ENCODE peak calls at places on chromosomes 1 and 21, in seven cellular contexts. L is cardiac fibroblast; B is iPS DF 6.9; A is GM12865; D is dermis blood vessel endothelial cell; U is stimulated activated CD4-positive, alpha-beta T cell treated with anti-CD3 and anti-CD28 coated beads, Interleukin-12 subunit alpha, Interleukin-12 subunit beta, amount 100 ng/mL, for 4 hours; M is stimulated activated CD8-positive, alpha-beta memory T cell treated with anti-CD3 and anti-CD28 coated beads, Interleukin-4, amount 100 ng/mL, for 24 hours. Q is an unnamed sample.

GRCh38 chr21:44880762-44881585 is 7.5 kb upstream of the PTTG1IP start:
- DNase-seq in L (peak; percentile 85), B (no peak), A (peak; percentile 37), D (peak; percentile 92), U (no peak), M (no peak), Q (no peak)

GRCh38 chr1:59355361-59355760 is 58.5 kb downstream of the FGGY start:
- DNase-seq in L (no peak), B (no peak), A (peak; percentile 16), D (no peak), U (no peak), M (no peak), Q (no peak)

GRCh38 chr1:21192284-21192683 is 15.6 kb upstream of the EIF4G3 start:
- DNase-seq in L (no peak), B (no peak), A (no peak), D (peak; percentile 77), U (no peak), M (no peak), Q (no peak)

GRCh38 chr1:236143104-236143948 is 987 bp downstream of the GPR137B start:
- DNase-seq in L (peak; percentile 80), B (no peak), A (no peak), D (peak; percentile 27), U (peak; percentile 15), M (no peak), Q (peak; percentile 71)

GRCh38 chr1:41783189-41783639 is 135.5 kb downstream of the HIVEP3 start:
- DNase-seq in L (peak; percentile 82), B (no peak), A (no peak), D (peak; percentile 60), U (peak; percentile 43), M (no peak), Q (no peak)

GRCh38 chr1:69271569-69271968 is 296.2 kb upstream of the LRRC7 start:
- DNase-seq in L (no peak), B (no peak), A (no peak), D (no peak), U (no peak), M (no peak), Q (no peak)

GRCh38 chr1:173332026-173332425 is 124.9 kb upstream of the TNFSF4 start:
- DNase-seq in L (peak; percentile 87), B (no peak), A (peak; percentile 35), D (no peak), U (no peak), M (no peak), Q (no peak)

GRCh38 chr1:116328671-116329070 is 44.4 kb upstream of the ATP1A1 start:
- DNase-seq in L (no peak), B (no peak), A (no peak), D (no peak), U (no peak), M (no peak), Q (no peak)

GRCh38 chr1:54471588-54471987 is 65.4 kb upstream of the SSBP3 start:
- DNase-seq in L (no peak), B (no peak), A (no peak), D (no peak), U (no peak), M (no peak), Q (no peak)

GRCh38 chr1:46820560-46821060 is 21.8 kb downstream of the CYP4B1 start:
- DNase-seq in L (no peak), B (no peak), A (peak; percentile 6), D (no peak), U (no peak), M (no peak), Q (no peak)

GRCh38 chr1:96416690-96417444 is 304.7 kb upstream of the PTBP2 start:
- DNase-seq in L (peak; percentile 12), B (no peak), A (peak; percentile 26), D (peak; percentile 21), U (no peak), M (no peak), Q (no peak)

GRCh38 chr1:8133657-8134430 is 107.7 kb upstream of the ERRFI1 start:
- DNase-seq in L (peak; percentile 97), B (no peak), A (no peak), D (peak; percentile 65), U (no peak), M (no peak), Q (no peak)

GRCh38 chr21:38811257-38811656 is 5.5 kb downstream of the ETS2 start:
- DNase-seq in L (peak; percentile 98), B (no peak), A (no peak), D (peak; percentile 89), U (no peak), M (no peak), Q (no peak)

GRCh38 chr1:190168116-190168515 is 309.5 kb downstream of the BRINP3 start:
- DNase-seq in L (peak; percentile 53), B (no peak), A (no peak), D (no peak), U (no peak), M (no peak), Q (no peak)

GRCh38 chr1:179141592-179142244 is 59.8 kb downstream of the TOR3A start:
- DNase-seq in L (peak; percentile 90), B (no peak), A (no peak), D (peak; percentile 82), U (no peak), M (no peak), Q (no peak)

GRCh38 chr1:47449702-47450552 is 12.1 kb downstream of the FOXD2 start:
- DNase-seq in L (no peak), B (no peak), A (no peak), D (peak; percentile 47), U (no peak), M (no peak), Q (no peak)

GRCh38 chr1:26786437-26787380 is 1.0 kb upstream of the PIGV start:
- DNase-seq in L (peak; percentile 83), B (no peak), A (peak; percentile 76), D (peak; percentile 73), U (no peak), M (no peak), Q (peak; percentile 77)

GRCh38 chr21:16133248-16133647 is 403.5 kb downstream of the USP25 start:
- DNase-seq in L (no peak), B (no peak), A (no peak), D (no peak), U (no peak), M (no peak), Q (no peak)

GRCh38 chr1:149848340-149848771 is 51.0 kb upstream of the BOLA1 start:
- DNase-seq in L (no peak), B (no peak), A (no peak), D (no peak), U (no peak), M (no peak), Q (no peak)

GRCh38 chr1:201970334-201971159 is 11.9 kb upstream of the RNPEP start:
- DNase-seq in L (peak; percentile 46), B (no peak), A (no peak), D (no peak), U (no peak), M (no peak), Q (no peak)

GRCh38 chr21:42767561-42767835 is 111.8 kb downstream of the WDR4 start:
- DNase-seq in L (no peak), B (no peak), A (no peak), D (no peak), U (no peak), M (no peak), Q (no peak)

GRCh38 chr1:201016943-201017827 is 6.3 kb downstream of the KIF21B start:
- DNase-seq in L (no peak), B (no peak), A (peak; percentile 57), D (no peak), U (no peak), M (no peak), Q (no peak)

GRCh38 chr21:22044431-22044830 is 1046.2 kb downstream of the NCAM2 start:
- DNase-seq in L (no peak), B (no peak), A (no peak), D (no peak), U (no peak), M (no peak), Q (no peak)

GRCh38 chr1:99705385-99705784 is 59.5 kb downstream of the PALMD start:
- DNase-seq in L (no peak), B (no peak), A (no peak), D (no peak), U (no peak), M (no peak), Q (no peak)

GRCh38 chr1:3908886-3909517 is 8.9 kb upstream of the C1orf174 start:
- DNase-seq in L (no peak), B (no peak), A (no peak), D (no peak), U (no peak), M (no peak), Q (peak; percentile 46)

GRCh38 chr1:64848136-64848535 is 103.3 kb downstream of the RAVER2 start:
- DNase-seq in L (no peak), B (no peak), A (no peak), D (no peak), U (no peak), M (no peak), Q (no peak)

GRCh38 chr1:168229893-168230292 is 4.1 kb downstream of the SFT2D2 start:
- DNase-seq in L (no peak), B (no peak), A (no peak), D (no peak), U (no peak), M (no peak), Q (no peak)

GRCh38 chr1:39631361-39632331 is 7.8 kb downstream of the HEYL start:
- DNase-seq in L (no peak), B (no peak), A (no peak), D (no peak), U (no peak), M (no peak), Q (no peak)

GRCh38 chr1:67629370-67630075 is 55.5 kb upstream of the GADD45A start:
- DNase-seq in L (peak; percentile 60), B (no peak), A (no peak), D (peak; percentile 86), U (no peak), M (no peak), Q (no peak)

GRCh38 chr1:213669964-213670691 is 317.6 kb upstream of the PROX1 start:
- DNase-seq in L (no peak), B (peak; percentile 43), A (no peak), D (no peak), U (no peak), M (no peak), Q (no peak)

Q was measured in natural killer cell treated with Interleukin-12 subunit alpha and Interleukin-12 subunit beta and Interleukin-15 and Interleukin-18, amount 100 ng/mL, for 72 hours.